ENCODE peak calls at places on chromosomes 1 and 21, in seven cellular contexts. S is EL; M is T-helper 2 cell; P is psoas muscle; D is stimulated activated CD4-positive, alpha-beta T cell treated with anti-CD3 and anti-CD28 coated beads, Interleukin-12 subunit alpha, Interleukin-12 subunit beta, amount 100 ng/mL, for 48 hours; F is effector memory CD8-positive, alpha-beta T cell; Z is colonic mucosa. R is an unnamed sample.

GRCh38 chr1:108704501-108704900 is 8.2 kb upstream of the FNDC7 start:
- DNase-seq in S (peak), M (no peak), P (no peak), D (no peak), F (no peak), Z (no peak), R (no peak)

GRCh38 chr1:64343105-64343960 is 126.6 kb upstream of the CACHD1 start:
- DNase-seq in S (peak), M (no peak), P (no peak), D (no peak), F (no peak), Z (no peak), R (no peak)

GRCh38 chr1:216710598-216711333 is 12.5 kb downstream of the ESRRG start:
- DNase-seq in S (no peak), M (no peak), P (no peak), D (no peak), F (no peak), Z (no peak), R (no peak)

GRCh38 chr1:228259951-228260350 is 52.1 kb downstream of the OBSCN start:
- DNase-seq in S (no peak), M (no peak), P (no peak), D (no peak), F (no peak), Z (no peak), R (no peak)

GRCh38 chr1:99264201-99265021 is at the start of gene PLPPR4:
- DNase-seq in S (peak), M (no peak), P (peak), D (peak), F (no peak), Z (peak), R (no peak)

GRCh38 chr1:178486100-178487069 is 10.4 kb downstream of the CLEC20A start:
- DNase-seq in S (no peak), M (no peak), P (peak), D (no peak), F (no peak), Z (no peak), R (no peak)

GRCh38 chr1:27887215-27888035 is 15.1 kb downstream of the THEMIS2 start:
- DNase-seq in S (no peak), M (no peak), P (no peak), D (no peak), F (peak), Z (no peak), R (no peak)

GRCh38 chr1:173413271-173413707 is 63.8 kb upstream of the PRDX6 start:
- DNase-seq in S (no peak), M (no peak), P (no peak), D (no peak), F (no peak), Z (no peak), R (no peak)

GRCh38 chr1:172950528-172950927 is 100.2 kb downstream of the TNFSF18 start:
- DNase-seq in S (no peak), M (no peak), P (no peak), D (no peak), F (no peak), Z (no peak), R (no peak)

GRCh38 chr1:174968750-174969244 is 30.9 kb upstream of the CACYBP start:
- DNase-seq in S (peak), M (no peak), P (no peak), D (no peak), F (peak), Z (no peak), R (no peak)

GRCh38 chr1:28682840-28683239 is 14.3 kb downstream of the GMEB1 start:
- DNase-seq in S (no peak), M (no peak), P (no peak), D (no peak), F (no peak), Z (no peak), R (no peak)

GRCh38 chr1:180899262-180899661 is 13.4 kb upstream of the KIAA1614 start:
- DNase-seq in S (no peak), M (no peak), P (no peak), D (no peak), F (no peak), Z (no peak), R (no peak)

GRCh38 chr1:31798433-31799195 is 17.2 kb downstream of the SPOCD1 start:
- DNase-seq in S (peak), M (no peak), P (no peak), D (peak), F (no peak), Z (no peak), R (no peak)

GRCh38 chr1:33317946-33318345 is 3.0 kb downstream of the A3GALT2 start:
- DNase-seq in S (no peak), M (no peak), P (no peak), D (no peak), F (no peak), Z (no peak), R (no peak)

GRCh38 chr1:231626951-231627614 is 493 bp downstream of the DISC1 start:
- DNase-seq in S (peak), M (peak), P (peak), D (peak), F (peak), Z (peak), R (peak)

GRCh38 chr1:206892351-206892984 is 4.8 kb upstream of the IL24 start:
- DNase-seq in S (peak), M (no peak), P (no peak), D (no peak), F (no peak), Z (no peak), R (no peak)

GRCh38 chr1:220669005-220669404 is 21.2 kb upstream of the C1orf115 start:
- DNase-seq in S (no peak), M (no peak), P (no peak), D (no peak), F (no peak), Z (no peak), R (no peak)

GRCh38 chr1:54995835-54996234 is 2.9 kb upstream of the BSND start:
- DNase-seq in S (no peak), M (no peak), P (no peak), D (no peak), F (peak), Z (no peak), R (no peak)

GRCh38 chr1:59290173-59290954 is 6.5 kb upstream of the FGGY start:
- DNase-seq in S (peak), M (no peak), P (peak), D (no peak), F (no peak), Z (peak), R (no peak)

GRCh38 chr1:229058716-229059115 is 212.2 kb upstream of the RAB4A start:
- DNase-seq in S (no peak), M (no peak), P (no peak), D (no peak), F (no peak), Z (no peak), R (peak)

GRCh38 chr1:51469518-51469917 is 49.5 kb downstream of the EPS15 start:
- DNase-seq in S (no peak), M (no peak), P (no peak), D (no peak), F (no peak), Z (no peak), R (no peak)

GRCh38 chr1:69569281-69569970 is 1.7 kb downstream of the LRRC7 start:
- DNase-seq in S (no peak), M (no peak), P (no peak), D (no peak), F (no peak), Z (no peak), R (no peak)

GRCh38 chr1:241357366-241358305 is 631 bp upstream of the RGS7 start:
- DNase-seq in S (peak), M (no peak), P (no peak), D (no peak), F (no peak), Z (no peak), R (no peak)

GRCh38 chr1:77416692-77417450 is 135.1 kb downstream of the AK5 start:
- DNase-seq in S (peak), M (no peak), P (no peak), D (no peak), F (no peak), Z (no peak), R (no peak)

GRCh38 chr1:164137273-164137947 is 421.6 kb upstream of the PBX1 start:
- DNase-seq in S (no peak), M (no peak), P (no peak), D (no peak), F (no peak), Z (no peak), R (no peak)

GRCh38 chr1:41977329-41977728 is 58.6 kb upstream of the HIVEP3 start:
- DNase-seq in S (no peak), M (no peak), P (no peak), D (no peak), F (no peak), Z (no peak), R (no peak)

GRCh38 chr1:233361876-233362275 is 34.4 kb downstream of the MAP3K21 start:
- DNase-seq in S (no peak), M (no peak), P (no peak), D (no peak), F (no peak), Z (no peak), R (no peak)

GRCh38 chr1:217718873-217719272 is 87.7 kb downstream of the SPATA17 start:
- DNase-seq in S (peak), M (no peak), P (no peak), D (no peak), F (no peak), Z (no peak), R (no peak)

GRCh38 chr1:204503122-204503912 is 8.7 kb upstream of the PIK3C2B start:
- DNase-seq in S (peak), M (no peak), P (no peak), D (no peak), F (peak), Z (peak), R (no peak)

GRCh38 chr1:118074101-118074500 is 110.9 kb downstream of the SPAG17 start:
- DNase-seq in S (no peak), M (no peak), P (no peak), D (no peak), F (no peak), Z (no peak), R (no peak)

GRCh38 chr1:67367370-67368345 is 60.0 kb downstream of the IL12RB2 start:
- DNase-seq in S (peak), M (no peak), P (peak), D (no peak), F (no peak), Z (peak), R (peak)

GRCh38 chr1:47432071-47433036 is 5.5 kb upstream of the FOXD2 start:
- DNase-seq in S (peak), M (no peak), P (peak), D (peak), F (peak), Z (peak), R (peak)

GRCh38 chr1:69077633-69078032 is 490.1 kb upstream of the LRRC7 start:
- DNase-seq in S (no peak), M (no peak), P (no peak), D (no peak), F (no peak), Z (no peak), R (no peak)

GRCh38 chr1:189803364-189803763 is 674.3 kb downstream of the BRINP3 start:
- DNase-seq in S (no peak), M (no peak), P (no peak), D (no peak), F (no peak), Z (no peak), R (no peak)

GRCh38 chr1:45843474-45843905 is 40.1 kb downstream of the MAST2 start:
- DNase-seq in S (peak), M (no peak), P (no peak), D (no peak), F (no peak), Z (no peak), R (no peak)

GRCh38 chr1:16181887-16182719 is 26.2 kb upstream of the EPHA2 start:
- DNase-seq in S (peak), M (no peak), P (peak), D (no peak), F (no peak), Z (peak), R (peak)

GRCh38 chr21:22965455-22966125 is 1967.4 kb downstream of the NCAM2 start:
- DNase-seq in S (no peak), M (no peak), P (no peak), D (no peak), F (no peak), Z (no peak), R (no peak)

GRCh38 chr1:203135636-203136305 is 8.2 kb downstream of the ADORA1 start:
- DNase-seq in S (peak), M (no peak), P (no peak), D (no peak), F (no peak), Z (no peak), R (no peak)